ENCODE peak calls at places on chromosomes 11 and 22, in four cellular contexts. One of them, this sample, is unnamed.

GRCh38 chr11:12556788-12557384 is 117.3 kb upstream of the TEAD1 start:
- DNase-seq in psoas muscle: peak; percentile 66
- DNase-seq in choroid plexus epithelial cell: peak; percentile 73
- DNase-seq in chondrocyte: no peak
- DNase-seq in this sample: no peak

GRCh38 chr11:40290031-40290650 is 1169.3 kb downstream of the LRRC4C start:
- DNase-seq in psoas muscle: no peak
- DNase-seq in choroid plexus epithelial cell: no peak
- DNase-seq in chondrocyte: no peak
- DNase-seq in this sample: no peak

GRCh38 chr11:59787255-59787588 is 23.4 kb downstream of the MRPL16 start:
- DNase-seq in psoas muscle: no peak
- DNase-seq in choroid plexus epithelial cell: no peak
- DNase-seq in chondrocyte: no peak
- DNase-seq in this sample: no peak

GRCh38 chr11:104968365-104968855 is at the start of gene CASP4:
- DNase-seq in psoas muscle: no peak
- DNase-seq in choroid plexus epithelial cell: peak; percentile 81
- DNase-seq in chondrocyte: no peak
- DNase-seq in this sample: no peak

GRCh38 chr22:26753125-26753862 is 95.9 kb downstream of the MIAT start:
- DNase-seq in psoas muscle: no peak
- DNase-seq in choroid plexus epithelial cell: no peak
- DNase-seq in chondrocyte: no peak
- DNase-seq in this sample: no peak

GRCh38 chr11:75518771-75519653 is 6.7 kb downstream of the GDPD5 start:
- DNase-seq in psoas muscle: no peak
- DNase-seq in choroid plexus epithelial cell: no peak
- DNase-seq in chondrocyte: no peak
- DNase-seq in this sample: no peak

GRCh38 chr11:120137611-120138521 is at the start of gene TRIM29:
- DNase-seq in psoas muscle: no peak
- DNase-seq in choroid plexus epithelial cell: no peak
- DNase-seq in chondrocyte: peak; percentile 89
- DNase-seq in this sample: no peak

GRCh38 chr11:88421530-88421929 is 84.0 kb upstream of the CTSC start:
- DNase-seq in psoas muscle: no peak
- DNase-seq in choroid plexus epithelial cell: peak; percentile 75
- DNase-seq in chondrocyte: no peak
- DNase-seq in this sample: no peak

GRCh38 chr11:27525824-27526516 is 19.4 kb upstream of the LIN7C start:
- DNase-seq in psoas muscle: no peak
- DNase-seq in choroid plexus epithelial cell: no peak
- DNase-seq in chondrocyte: no peak
- DNase-seq in this sample: no peak

GRCh38 chr11:111450480-111451320 is 61.5 kb downstream of the BTG4 start:
- DNase-seq in psoas muscle: no peak
- DNase-seq in choroid plexus epithelial cell: no peak
- DNase-seq in chondrocyte: peak; percentile 29
- DNase-seq in this sample: no peak

GRCh38 chr22:22810471-22810870 is 77.1 kb upstream of the IGLL5 start:
- DNase-seq in psoas muscle: no peak
- DNase-seq in choroid plexus epithelial cell: no peak
- DNase-seq in chondrocyte: no peak
- DNase-seq in this sample: no peak

GRCh38 chr11:4809246-4809645 is 5.1 kb upstream of the OR52R1 start:
- DNase-seq in psoas muscle: no peak
- DNase-seq in choroid plexus epithelial cell: no peak
- DNase-seq in chondrocyte: no peak
- DNase-seq in this sample: no peak

GRCh38 chr11:12791245-12791644 is 117.0 kb downstream of the TEAD1 start:
- DNase-seq in psoas muscle: no peak
- DNase-seq in choroid plexus epithelial cell: no peak
- DNase-seq in chondrocyte: no peak
- DNase-seq in this sample: no peak

GRCh38 chr11:63917685-63918523 is 940 bp upstream of the RCOR2 start:
- DNase-seq in psoas muscle: peak; percentile 71
- DNase-seq in choroid plexus epithelial cell: peak; percentile 38
- DNase-seq in chondrocyte: no peak
- DNase-seq in this sample: peak; percentile 66

GRCh38 chr11:7596975-7597391 is 76.3 kb downstream of the CYB5R2 start:
- DNase-seq in psoas muscle: no peak
- DNase-seq in choroid plexus epithelial cell: no peak
- DNase-seq in chondrocyte: no peak
- DNase-seq in this sample: no peak

GRCh38 chr11:67315325-67315909 is 12.1 kb downstream of the SSH3 start:
- DNase-seq in psoas muscle: no peak
- DNase-seq in choroid plexus epithelial cell: no peak
- DNase-seq in chondrocyte: no peak
- DNase-seq in this sample: no peak

GRCh38 chr11:72736452-72737069 is 15.6 kb downstream of the ARAP1 start:
- DNase-seq in psoas muscle: peak; percentile 48
- DNase-seq in choroid plexus epithelial cell: no peak
- DNase-seq in chondrocyte: no peak
- DNase-seq in this sample: no peak

GRCh38 chr11:122823564-122823963 is 14.7 kb upstream of the CRTAM start:
- DNase-seq in psoas muscle: no peak
- DNase-seq in choroid plexus epithelial cell: no peak
- DNase-seq in chondrocyte: no peak
- DNase-seq in this sample: no peak

GRCh38 chr11:110433393-110434333 is 3.9 kb downstream of the FDX1 start:
- DNase-seq in psoas muscle: no peak
- DNase-seq in choroid plexus epithelial cell: peak; percentile 55
- DNase-seq in chondrocyte: no peak
- DNase-seq in this sample: no peak

GRCh38 chr11:10878408-10879214 is 20.8 kb upstream of the ZBED5 start:
- DNase-seq in psoas muscle: no peak
- DNase-seq in choroid plexus epithelial cell: peak; percentile 89
- DNase-seq in chondrocyte: no peak
- DNase-seq in this sample: peak; percentile 11
- TF ChIP-seq CTCF in psoas muscle: peak; percentile 59
- TF ChIP-seq CTCF in choroid plexus epithelial cell: peak; percentile 87
- TF ChIP-seq CTCF in chondrocyte: peak; percentile 81
- TF ChIP-seq CTCF in this sample: peak; percentile 71

GRCh38 chr11:135075740-135076139 is 663.7 kb upstream of the B3GAT1 start:
- DNase-seq in psoas muscle: peak; percentile 48
- DNase-seq in choroid plexus epithelial cell: peak; percentile 72
- DNase-seq in chondrocyte: no peak
- DNase-seq in this sample: peak; percentile 38
- TF ChIP-seq CTCF in psoas muscle: peak; percentile 23
- TF ChIP-seq CTCF in choroid plexus epithelial cell: peak; percentile 69
- TF ChIP-seq CTCF in chondrocyte: peak; percentile 81
- TF ChIP-seq CTCF in this sample: peak; percentile 63

GRCh38 chr22:38455063-38455529 is at the start of gene KCNJ4:
- DNase-seq in psoas muscle: no peak
- DNase-seq in choroid plexus epithelial cell: no peak
- DNase-seq in chondrocyte: no peak
- DNase-seq in this sample: no peak
- TF ChIP-seq CTCF in psoas muscle: no peak
- TF ChIP-seq CTCF in choroid plexus epithelial cell: no peak
- TF ChIP-seq CTCF in chondrocyte: peak; percentile 13
- TF ChIP-seq CTCF in this sample: no peak

GRCh38 chr11:115760528-115760837 is 256.3 kb upstream of the CADM1 start:
- DNase-seq in psoas muscle: no peak
- DNase-seq in choroid plexus epithelial cell: no peak
- DNase-seq in chondrocyte: no peak
- DNase-seq in this sample: peak; percentile 24

GRCh38 chr11:115761348-115761747 is 257.1 kb upstream of the CADM1 start:
- DNase-seq in psoas muscle: no peak
- DNase-seq in choroid plexus epithelial cell: no peak
- DNase-seq in chondrocyte: no peak
- DNase-seq in this sample: no peak

GRCh38 chr11:115760921-115761320 is 256.7 kb upstream of the CADM1 start:
- DNase-seq in psoas muscle: no peak
- DNase-seq in choroid plexus epithelial cell: no peak
- DNase-seq in chondrocyte: no peak
- DNase-seq in this sample: no peak

GRCh38 chr11:115759622-115760527 is 255.7 kb upstream of the CADM1 start:
- DNase-seq in psoas muscle: peak; percentile 27
- DNase-seq in choroid plexus epithelial cell: no peak
- DNase-seq in chondrocyte: no peak
- DNase-seq in this sample: peak; percentile 34

DNA sequence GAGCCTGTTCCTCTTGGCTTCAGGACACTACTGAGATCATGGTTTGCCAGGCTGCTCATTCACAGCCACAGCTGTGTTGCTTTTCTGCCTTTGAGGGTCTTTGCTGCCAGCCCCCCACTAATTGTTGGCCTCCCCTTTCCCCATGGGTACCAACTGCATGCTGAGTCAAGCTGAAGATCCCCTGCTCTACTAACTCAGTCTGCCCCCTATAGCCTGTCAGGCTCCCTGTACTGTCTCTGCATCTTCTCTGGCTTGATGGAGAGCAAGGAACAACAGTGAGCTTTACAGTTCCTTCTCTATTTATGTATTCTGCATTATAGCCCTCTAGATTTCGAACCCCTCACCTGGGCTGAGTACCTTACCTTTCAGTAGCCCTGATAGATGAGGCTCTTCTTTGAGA is 257.6 kb upstream of the CADM1 start:
- DNase-seq in psoas muscle: no peak
- DNase-seq in choroid plexus epithelial cell: no peak
- DNase-seq in chondrocyte: no peak
- DNase-seq in this sample: no peak
- TF ChIP-seq CTCF in psoas muscle: no peak
- TF ChIP-seq CTCF in choroid plexus epithelial cell: no peak
- TF ChIP-seq CTCF in chondrocyte: no peak
- TF ChIP-seq CTCF in this sample: no peak

GRCh38 chr11:18145025-18145424 is 12.7 kb downstream of the MRGPRX3 start:
- DNase-seq in psoas muscle: no peak
- DNase-seq in choroid plexus epithelial cell: peak; percentile 14
- DNase-seq in chondrocyte: no peak
- DNase-seq in this sample: no peak
- TF ChIP-seq CTCF in psoas muscle: no peak
- TF ChIP-seq CTCF in choroid plexus epithelial cell: peak; percentile 51
- TF ChIP-seq CTCF in chondrocyte: peak; percentile 68
- TF ChIP-seq CTCF in this sample: peak; percentile 44

GRCh38 chr11:76860539-76861475 is at the start of gene ACER3:
- DNase-seq in psoas muscle: peak; percentile 95
- DNase-seq in choroid plexus epithelial cell: peak; percentile 88
- DNase-seq in chondrocyte: peak; percentile 92
- DNase-seq in this sample: peak; percentile 81
- TF ChIP-seq CTCF in psoas muscle: no peak
- TF ChIP-seq CTCF in choroid plexus epithelial cell: peak; percentile 43
- TF ChIP-seq CTCF in chondrocyte: peak; percentile 61
- TF ChIP-seq CTCF in this sample: peak; percentile 21

GRCh38 chr22:36628561-36629060 is 74.9 kb downstream of the CACNG2 start:
- DNase-seq in psoas muscle: no peak
- DNase-seq in choroid plexus epithelial cell: no peak
- DNase-seq in chondrocyte: no peak
- DNase-seq in this sample: no peak
- TF ChIP-seq CTCF in psoas muscle: no peak
- TF ChIP-seq CTCF in choroid plexus epithelial cell: no peak
- TF ChIP-seq CTCF in chondrocyte: no peak
- TF ChIP-seq CTCF in this sample: no peak

GRCh38 chr22:44823806-44824205 is 71.4 kb downstream of the ARHGAP8 start:
- DNase-seq in psoas muscle: no peak
- DNase-seq in choroid plexus epithelial cell: no peak
- DNase-seq in chondrocyte: no peak
- DNase-seq in this sample: no peak
- TF ChIP-seq CTCF in psoas muscle: no peak
- TF ChIP-seq CTCF in choroid plexus epithelial cell: no peak
- TF ChIP-seq CTCF in chondrocyte: no peak
- TF ChIP-seq CTCF in this sample: no peak

DNA sequence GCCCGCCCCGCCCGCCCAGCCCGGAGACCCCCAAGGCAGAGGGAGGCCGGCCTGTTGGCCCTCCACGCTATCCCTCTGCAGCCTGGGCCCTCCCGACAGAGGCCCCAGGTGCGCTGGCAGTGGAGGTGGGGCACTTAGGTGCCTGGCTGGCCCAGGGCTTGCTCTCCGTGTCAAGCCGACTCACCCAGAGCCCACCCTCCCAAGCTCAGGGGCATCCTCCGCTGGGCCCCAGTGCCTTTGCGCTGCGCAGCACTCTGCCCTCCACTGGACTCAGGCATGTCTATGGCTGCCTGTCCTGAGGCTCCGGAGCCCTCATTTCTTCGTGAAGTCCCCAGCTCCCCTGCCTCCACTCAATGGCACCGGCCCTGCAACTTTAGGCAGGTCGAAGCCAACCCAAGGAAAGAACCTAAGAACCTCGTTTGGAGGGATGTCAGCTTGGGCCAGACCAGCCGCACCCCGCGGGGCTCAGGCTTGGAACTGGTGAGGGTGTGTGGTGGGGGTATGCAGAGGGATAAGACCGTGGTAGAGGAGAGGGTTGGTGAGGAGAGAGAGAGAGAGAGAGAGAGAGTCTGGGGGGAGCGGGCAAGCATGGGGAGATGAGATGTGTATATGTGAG is 6.1 kb downstream of the SMIM45 start:
- DNase-seq in psoas muscle: no peak
- DNase-seq in choroid plexus epithelial cell: no peak
- DNase-seq in chondrocyte: no peak
- DNase-seq in this sample: no peak
- TF ChIP-seq CTCF in psoas muscle: no peak
- TF ChIP-seq CTCF in choroid plexus epithelial cell: no peak
- TF ChIP-seq CTCF in chondrocyte: peak; percentile 63
- TF ChIP-seq CTCF in this sample: peak; percentile 45

GRCh38 chr22:37330200-37331033 is 48.1 kb downstream of the CYTH4 start:
- DNase-seq in psoas muscle: no peak
- DNase-seq in choroid plexus epithelial cell: peak; percentile 93
- DNase-seq in chondrocyte: no peak
- DNase-seq in this sample: peak; percentile 81
- TF ChIP-seq CTCF in psoas muscle: no peak
- TF ChIP-seq CTCF in choroid plexus epithelial cell: peak; percentile 50
- TF ChIP-seq CTCF in chondrocyte: no peak
- TF ChIP-seq CTCF in this sample: peak; percentile 36